ENCODE peak calls at places on chromosome 18, in five cellular contexts. One of them, this sample, is unnamed.

GRCh38 chr18:48781041-48781989 is 169.4 kb downstream of the SMAD7 start:
- DNase-seq in IMR-90: peak; percentile 39
- DNase-seq in HepG2: peak; percentile 92
- DNase-seq in A549: no peak
- DNase-seq in GM12878: no peak
- DNase-seq in this sample: no peak

GRCh38 chr18:22465859-22466602 is 48.3 kb upstream of the CTAGE1 start:
- DNase-seq in IMR-90: peak; percentile 98
- DNase-seq in HepG2: peak; percentile 70
- DNase-seq in A549: peak; percentile 69
- DNase-seq in GM12878: no peak
- DNase-seq in this sample: peak; percentile 73

GRCh38 chr18:78776151-78776550 is 203.5 kb upstream of the SALL3 start:
- DNase-seq in A549: no peak
- DNase-seq in HepG2: no peak
- DNase-seq in IMR-90: no peak
- DNase-seq in GM12878: no peak
- DNase-seq in this sample: no peak

GRCh38 chr18:44507729-44508325 is 172.9 kb upstream of the SETBP1 start:
- DNase-seq in A549: no peak
- DNase-seq in GM12878: peak; percentile 32
- DNase-seq in IMR-90: no peak
- DNase-seq in HepG2: no peak
- DNase-seq in this sample: no peak

GRCh38 chr18:50711401-50711800 is 108.4 kb downstream of the MRO start:
- DNase-seq in A549: no peak
- DNase-seq in IMR-90: no peak
- DNase-seq in HepG2: no peak
- DNase-seq in GM12878: no peak
- DNase-seq in this sample: no peak

GRCh38 chr18:31041346-31042067 is 1.0 kb downstream of the DSC3 start:
- DNase-seq in HepG2: no peak
- DNase-seq in A549: no peak
- DNase-seq in IMR-90: no peak
- DNase-seq in GM12878: no peak
- DNase-seq in this sample: no peak

GRCh38 chr18:13878858-13879257 is 36.5 kb downstream of the MC2R start:
- DNase-seq in IMR-90: no peak
- DNase-seq in HepG2: no peak
- DNase-seq in GM12878: no peak
- DNase-seq in A549: no peak
- DNase-seq in this sample: no peak

GRCh38 chr18:77071711-77072292 is 60.8 kb downstream of the MBP start:
- DNase-seq in IMR-90: peak; percentile 100
- DNase-seq in GM12878: no peak
- DNase-seq in A549: peak; percentile 21
- DNase-seq in HepG2: no peak
- DNase-seq in this sample: no peak

GRCh38 chr18:79585395-79586370 is 93.9 kb upstream of the CTDP1 start:
- DNase-seq in IMR-90: no peak
- DNase-seq in HepG2: no peak
- DNase-seq in GM12878: no peak
- DNase-seq in A549: no peak
- DNase-seq in this sample: no peak

GRCh38 chr18:30623401-30624065 is 419.0 kb downstream of the DSC3 start:
- DNase-seq in HepG2: no peak
- DNase-seq in GM12878: no peak
- DNase-seq in A549: no peak
- DNase-seq in IMR-90: no peak
- DNase-seq in this sample: no peak

GRCh38 chr18:69978743-69979715 is 31.4 kb upstream of the CD226 start:
- DNase-seq in GM12878: no peak
- DNase-seq in A549: no peak
- DNase-seq in IMR-90: no peak
- DNase-seq in HepG2: no peak
- DNase-seq in this sample: no peak

GRCh38 chr18:71105078-71105819 is 816.4 kb downstream of the SOCS6 start:
- DNase-seq in A549: no peak
- DNase-seq in GM12878: no peak
- DNase-seq in HepG2: no peak
- DNase-seq in IMR-90: peak; percentile 22
- DNase-seq in this sample: no peak

DNA sequence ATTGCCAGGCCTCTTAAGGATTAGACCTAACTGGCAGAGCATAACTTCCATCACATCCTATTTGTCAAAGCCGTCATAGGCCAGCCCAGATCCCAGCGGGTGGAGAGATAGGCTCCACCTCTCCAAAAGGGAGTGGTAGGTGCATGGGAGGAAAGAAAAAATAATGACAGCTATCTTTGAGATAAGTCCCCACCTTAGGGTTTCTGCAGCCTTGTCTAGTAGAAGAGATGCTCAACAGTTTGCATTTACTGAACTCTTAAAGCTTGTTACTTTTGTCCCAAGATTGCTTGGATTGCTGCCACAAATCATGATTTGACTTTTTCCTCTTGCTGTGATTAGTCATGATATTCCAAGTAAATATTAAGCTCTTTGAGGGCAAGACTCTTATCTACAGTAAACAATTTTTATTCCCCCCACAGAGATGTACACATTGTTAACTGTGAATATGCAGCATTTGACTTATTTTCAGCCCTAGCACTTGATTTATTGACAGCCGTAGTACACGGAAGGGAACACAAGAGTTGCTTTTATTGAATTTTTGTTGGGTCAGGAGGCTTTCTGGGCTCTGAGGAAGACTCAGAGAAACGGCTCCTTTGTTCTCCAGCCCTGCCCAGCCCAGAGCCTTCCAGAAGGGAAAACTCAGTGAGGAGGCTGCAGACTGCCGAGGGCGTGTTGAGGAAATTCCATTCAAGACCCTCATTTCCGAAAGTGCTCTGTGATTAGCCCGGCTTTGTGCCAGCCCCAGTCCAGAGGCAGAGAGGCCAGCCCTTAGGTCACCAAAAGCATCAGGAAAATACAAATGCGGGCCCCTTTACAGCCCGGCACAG is 75.5 kb upstream of the ZNF532 start:
- DNase-seq in GM12878: no peak
- DNase-seq in A549: peak; percentile 77
- DNase-seq in IMR-90: peak; percentile 84
- DNase-seq in HepG2: peak; percentile 15
- DNase-seq in this sample: no peak
- TF ChIP-seq CEBPB in GM12878: no peak
- TF ChIP-seq CEBPB in A549: peak; percentile 34
- TF ChIP-seq CEBPB in IMR-90: no peak
- TF ChIP-seq CEBPB in HepG2: no peak
- TF ChIP-seq CEBPB in this sample: no peak

GRCh38 chr18:47422524-47422923 is 171.1 kb upstream of the SKOR2 start:
- DNase-seq in HepG2: no peak
- DNase-seq in A549: no peak
- DNase-seq in IMR-90: no peak
- DNase-seq in GM12878: no peak
- DNase-seq in this sample: no peak
- TF ChIP-seq CEBPB in HepG2: no peak
- TF ChIP-seq CEBPB in A549: no peak
- TF ChIP-seq CEBPB in IMR-90: no peak
- TF ChIP-seq CEBPB in GM12878: no peak
- TF ChIP-seq CEBPB in this sample: no peak

GRCh38 chr18:75289762-75290161 is 79.2 kb downstream of the TSHZ1 start:
- DNase-seq in A549: no peak
- DNase-seq in HepG2: no peak
- DNase-seq in IMR-90: no peak
- DNase-seq in GM12878: no peak
- DNase-seq in this sample: no peak
- TF ChIP-seq CEBPB in A549: no peak
- TF ChIP-seq CEBPB in HepG2: no peak
- TF ChIP-seq CEBPB in IMR-90: no peak
- TF ChIP-seq CEBPB in GM12878: no peak
- TF ChIP-seq CEBPB in this sample: no peak

GRCh38 chr18:39596891-39597290 is 2031.3 kb upstream of the CELF4 start:
- DNase-seq in GM12878: no peak
- DNase-seq in IMR-90: no peak
- DNase-seq in A549: no peak
- DNase-seq in HepG2: no peak
- DNase-seq in this sample: no peak
- TF ChIP-seq CEBPB in GM12878: no peak
- TF ChIP-seq CEBPB in IMR-90: no peak
- TF ChIP-seq CEBPB in A549: no peak
- TF ChIP-seq CEBPB in HepG2: no peak
- TF ChIP-seq CEBPB in this sample: no peak

DNA sequence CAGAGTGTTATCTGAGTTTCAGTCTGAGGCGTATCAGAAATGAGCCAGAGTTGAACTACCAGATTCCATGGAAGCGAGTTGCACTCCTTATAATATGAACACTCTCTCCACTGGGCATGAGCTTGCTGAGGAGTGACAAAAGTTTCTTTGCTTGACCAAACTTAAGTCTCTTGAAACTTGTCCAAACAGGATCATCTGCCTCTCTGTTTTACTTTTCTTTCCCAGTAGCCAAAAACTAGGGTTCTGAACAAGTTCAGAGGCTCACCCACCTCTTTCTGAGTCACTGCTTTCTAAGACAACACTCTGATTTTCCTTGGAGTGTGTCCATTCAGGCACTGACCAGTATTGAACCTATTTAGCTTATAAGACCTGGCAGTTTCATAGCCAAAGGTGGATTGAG is 233.2 kb upstream of the TCF4 start:
- DNase-seq in GM12878: no peak
- DNase-seq in IMR-90: peak; percentile 81
- DNase-seq in A549: no peak
- DNase-seq in HepG2: no peak
- DNase-seq in this sample: no peak
- TF ChIP-seq CEBPB in GM12878: no peak
- TF ChIP-seq CEBPB in IMR-90: no peak
- TF ChIP-seq CEBPB in A549: no peak
- TF ChIP-seq CEBPB in HepG2: no peak
- TF ChIP-seq CEBPB in this sample: no peak

DNA sequence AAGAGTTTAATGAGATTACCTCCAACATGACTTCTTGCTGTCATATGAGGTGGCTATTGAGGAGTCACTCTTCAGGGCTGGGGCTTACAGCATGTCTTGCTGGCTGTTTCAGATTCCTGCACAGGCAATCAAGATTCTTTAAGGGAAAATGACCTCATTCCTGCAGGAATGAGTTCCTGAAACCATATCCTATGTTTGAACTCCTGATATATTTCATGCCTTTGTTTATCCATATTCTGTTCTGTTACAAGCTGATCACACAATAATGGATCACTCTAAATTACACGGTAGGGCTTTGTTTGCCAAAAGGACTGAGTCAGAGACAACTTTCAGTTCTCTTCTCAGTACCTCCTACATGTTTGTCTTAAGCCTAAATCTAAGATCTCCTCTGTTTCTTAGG is 879.8 kb upstream of the PIK3C3 start:
- DNase-seq in A549: no peak
- DNase-seq in GM12878: no peak
- DNase-seq in IMR-90: peak; percentile 94
- DNase-seq in HepG2: no peak
- DNase-seq in this sample: no peak
- TF ChIP-seq CEBPB in A549: no peak
- TF ChIP-seq CEBPB in GM12878: no peak
- TF ChIP-seq CEBPB in IMR-90: peak; percentile 43
- TF ChIP-seq CEBPB in HepG2: no peak
- TF ChIP-seq CEBPB in this sample: no peak

GRCh38 chr18:36527740-36528455 is 230.4 kb downstream of the FHOD3 start:
- DNase-seq in A549: no peak
- DNase-seq in HepG2: peak; percentile 36
- DNase-seq in GM12878: no peak
- DNase-seq in IMR-90: no peak
- DNase-seq in this sample: no peak

GRCh38 chr18:36522503-36522902 is 225.0 kb downstream of the FHOD3 start:
- DNase-seq in IMR-90: no peak
- DNase-seq in GM12878: no peak
- DNase-seq in HepG2: no peak
- DNase-seq in A549: no peak
- DNase-seq in this sample: no peak

GRCh38 chr18:36527025-36527424 is 229.5 kb downstream of the FHOD3 start:
- DNase-seq in GM12878: no peak
- DNase-seq in HepG2: no peak
- DNase-seq in A549: no peak
- DNase-seq in IMR-90: peak; percentile 30
- DNase-seq in this sample: no peak

GRCh38 chr18:36526611-36527010 is 229.1 kb downstream of the FHOD3 start:
- DNase-seq in GM12878: no peak
- DNase-seq in IMR-90: peak; percentile 52
- DNase-seq in A549: no peak
- DNase-seq in HepG2: no peak
- DNase-seq in this sample: no peak

DNA sequence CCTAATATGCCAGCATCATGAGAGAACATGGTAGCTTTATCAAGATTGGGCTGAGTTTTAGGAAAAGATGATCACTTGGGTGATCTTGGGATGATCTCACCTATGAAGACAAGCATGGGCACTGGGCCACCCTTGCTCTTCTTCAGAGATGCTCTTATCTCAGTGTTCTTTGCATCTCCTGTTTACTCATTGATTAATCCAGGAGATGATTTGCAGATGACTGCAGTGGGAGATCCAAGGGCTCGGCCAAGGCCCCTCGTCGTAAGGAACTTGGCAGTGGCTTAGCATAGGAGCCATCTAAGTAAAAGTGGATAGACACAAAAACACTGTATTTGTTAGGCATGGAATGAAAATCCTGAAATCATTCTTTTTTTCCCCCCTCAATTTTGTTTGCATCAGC is 228.4 kb downstream of the FHOD3 start:
- DNase-seq in IMR-90: no peak
- DNase-seq in A549: no peak
- DNase-seq in HepG2: no peak
- DNase-seq in GM12878: no peak
- DNase-seq in this sample: no peak
- TF ChIP-seq CEBPB in IMR-90: no peak
- TF ChIP-seq CEBPB in A549: no peak
- TF ChIP-seq CEBPB in HepG2: no peak
- TF ChIP-seq CEBPB in GM12878: no peak
- TF ChIP-seq CEBPB in this sample: no peak

This sample was measured in HCT116.